ENCODE peak calls at places on chromosomes 3 and 15, in five cellular contexts. One of them, this sample, is unnamed.

GRCh38 chr15:36753173-36753572 is 173.7 kb downstream of the CDIN1 start:
- DNase-seq in GM10248: no peak
- DNase-seq in stomach: no peak
- DNase-seq in SK-N-SH: no peak
- DNase-seq in endothelial cell: no peak
- DNase-seq in this sample: no peak

GRCh38 chr3:50254577-50255250 is 14.2 kb upstream of the SEMA3B start:
- DNase-seq in stomach: peak
- DNase-seq in endothelial cell: peak
- DNase-seq in SK-N-SH: no peak
- DNase-seq in GM10248: no peak
- DNase-seq in this sample: no peak

GRCh38 chr3:49454457-49454856 is 15.6 kb upstream of the DAG1 start:
- DNase-seq in endothelial cell: no peak
- DNase-seq in SK-N-SH: no peak
- DNase-seq in stomach: peak
- DNase-seq in GM10248: peak
- DNase-seq in this sample: no peak

GRCh38 chr15:57353317-57353804 is 22.9 kb upstream of the CGNL1 start:
- DNase-seq in endothelial cell: no peak
- DNase-seq in GM10248: no peak
- DNase-seq in SK-N-SH: no peak
- DNase-seq in stomach: no peak
- DNase-seq in this sample: no peak

GRCh38 chr15:62071711-62072308 is 5.0 kb downstream of the C2CD4A start:
- DNase-seq in GM10248: peak
- DNase-seq in endothelial cell: no peak
- DNase-seq in stomach: no peak
- DNase-seq in SK-N-SH: peak
- DNase-seq in this sample: no peak

GRCh38 chr3:67384790-67385397 is 269.5 kb downstream of the SUCLG2 start:
- DNase-seq in GM10248: peak
- DNase-seq in SK-N-SH: peak
- DNase-seq in stomach: peak
- DNase-seq in endothelial cell: peak
- DNase-seq in this sample: peak

GRCh38 chr3:11238880-11239279 is 33.3 kb upstream of the ATG7 start:
- DNase-seq in endothelial cell: no peak
- DNase-seq in stomach: no peak
- DNase-seq in SK-N-SH: no peak
- DNase-seq in GM10248: no peak
- DNase-seq in this sample: no peak

GRCh38 chr3:126510323-126510910 is 7.2 kb downstream of the UROC1 start:
- DNase-seq in endothelial cell: no peak
- DNase-seq in SK-N-SH: no peak
- DNase-seq in GM10248: no peak
- DNase-seq in stomach: no peak
- DNase-seq in this sample: no peak

GRCh38 chr3:149120051-149120972 is 9.1 kb upstream of the HPS3 start:
- DNase-seq in GM10248: peak
- DNase-seq in SK-N-SH: peak
- DNase-seq in endothelial cell: no peak
- DNase-seq in stomach: no peak
- DNase-seq in this sample: no peak

GRCh38 chr15:96341465-96342142 is 11.1 kb downstream of the NR2F2 start:
- DNase-seq in SK-N-SH: no peak
- DNase-seq in GM10248: no peak
- DNase-seq in stomach: no peak
- DNase-seq in endothelial cell: peak
- DNase-seq in this sample: peak

GRCh38 chr3:43468141-43468540 is 153.7 kb downstream of the ANO10 start:
- DNase-seq in endothelial cell: peak
- DNase-seq in stomach: no peak
- DNase-seq in SK-N-SH: no peak
- DNase-seq in GM10248: no peak
- DNase-seq in this sample: no peak

GRCh38 chr3:152097770-152098169 is 171.0 kb upstream of the MBNL1 start:
- DNase-seq in stomach: no peak
- DNase-seq in SK-N-SH: no peak
- DNase-seq in GM10248: no peak
- DNase-seq in endothelial cell: no peak
- DNase-seq in this sample: no peak

GRCh38 chr3:27880969-27881892 is 159.1 kb upstream of the EOMES start:
- DNase-seq in endothelial cell: no peak
- DNase-seq in SK-N-SH: no peak
- DNase-seq in stomach: no peak
- DNase-seq in GM10248: no peak
- DNase-seq in this sample: peak

GRCh38 chr15:29270976-29271375 is 1.4 kb upstream of the NSMCE3 start:
- DNase-seq in endothelial cell: no peak
- DNase-seq in SK-N-SH: no peak
- DNase-seq in stomach: no peak
- DNase-seq in GM10248: no peak
- DNase-seq in this sample: no peak

GRCh38 chr3:32297366-32297765 is 58.9 kb downstream of the CMTM8 start:
- DNase-seq in SK-N-SH: no peak
- DNase-seq in GM10248: no peak
- DNase-seq in endothelial cell: no peak
- DNase-seq in stomach: no peak
- DNase-seq in this sample: peak

GRCh38 chr3:49471856-49472495 is 1.9 kb downstream of the DAG1 start:
- DNase-seq in stomach: no peak
- DNase-seq in SK-N-SH: no peak
- DNase-seq in GM10248: no peak
- DNase-seq in endothelial cell: no peak
- DNase-seq in this sample: no peak

GRCh38 chr3:17967111-17967510 is 224.7 kb upstream of the TBC1D5 start:
- DNase-seq in stomach: no peak
- DNase-seq in endothelial cell: no peak
- DNase-seq in GM10248: no peak
- DNase-seq in SK-N-SH: no peak
- DNase-seq in this sample: no peak

GRCh38 chr3:27279153-27279552 is 90.0 kb downstream of the NEK10 start:
- DNase-seq in SK-N-SH: peak
- DNase-seq in stomach: peak
- DNase-seq in endothelial cell: no peak
- DNase-seq in GM10248: no peak
- DNase-seq in this sample: no peak

GRCh38 chr15:45634442-45635190 is at the start of gene SQOR:
- DNase-seq in SK-N-SH: peak
- DNase-seq in endothelial cell: peak
- DNase-seq in stomach: peak
- DNase-seq in GM10248: peak
- DNase-seq in this sample: peak

GRCh38 chr3:97291901-97292300 is 472.7 kb upstream of the ARL6 start:
- DNase-seq in stomach: no peak
- DNase-seq in GM10248: no peak
- DNase-seq in SK-N-SH: no peak
- DNase-seq in endothelial cell: no peak
- DNase-seq in this sample: no peak

GRCh38 chr3:24182756-24183155 is 237.7 kb downstream of the NR1D2 start:
- DNase-seq in GM10248: no peak
- DNase-seq in stomach: no peak
- DNase-seq in endothelial cell: no peak
- DNase-seq in SK-N-SH: no peak
- DNase-seq in this sample: no peak

GRCh38 chr3:156615592-156616173 is 58.7 kb upstream of the TIPARP start:
- DNase-seq in endothelial cell: no peak
- DNase-seq in GM10248: no peak
- DNase-seq in SK-N-SH: no peak
- DNase-seq in stomach: no peak
- DNase-seq in this sample: no peak

GRCh38 chr3:197224034-197224444 is 74.4 kb downstream of the DLG1 start:
- DNase-seq in SK-N-SH: peak
- DNase-seq in GM10248: peak
- DNase-seq in endothelial cell: no peak
- DNase-seq in stomach: no peak
- DNase-seq in this sample: no peak

GRCh38 chr3:146969356-146969755 is 364.2 kb upstream of the PLSCR5 start:
- DNase-seq in stomach: no peak
- DNase-seq in GM10248: no peak
- DNase-seq in SK-N-SH: no peak
- DNase-seq in endothelial cell: no peak
- DNase-seq in this sample: no peak

GRCh38 chr15:67812232-67812631 is 13.1 kb upstream of the SKOR1 start:
- DNase-seq in SK-N-SH: no peak
- DNase-seq in stomach: no peak
- DNase-seq in GM10248: no peak
- DNase-seq in endothelial cell: no peak
- DNase-seq in this sample: no peak

GRCh38 chr15:63133786-63134185 is 12.1 kb downstream of the LACTB start:
- DNase-seq in GM10248: no peak
- DNase-seq in SK-N-SH: no peak
- DNase-seq in stomach: no peak
- DNase-seq in endothelial cell: no peak
- DNase-seq in this sample: no peak

GRCh38 chr3:170622369-170623159 is 36.7 kb upstream of the SLC7A14 start:
- DNase-seq in GM10248: no peak
- DNase-seq in stomach: no peak
- DNase-seq in endothelial cell: no peak
- DNase-seq in SK-N-SH: peak
- DNase-seq in this sample: no peak

GRCh38 chr3:186413615-186414415 is 51.8 kb upstream of the DGKG start:
- DNase-seq in GM10248: peak
- DNase-seq in SK-N-SH: peak
- DNase-seq in stomach: peak
- DNase-seq in endothelial cell: peak
- DNase-seq in this sample: peak

GRCh38 chr15:83380682-83381081 is 66.5 kb upstream of the SH3GL3 start:
- DNase-seq in stomach: no peak
- DNase-seq in GM10248: peak
- DNase-seq in SK-N-SH: peak
- DNase-seq in endothelial cell: peak
- DNase-seq in this sample: no peak

GRCh38 chr15:90913398-90913944 is 10.4 kb downstream of the MAN2A2 start:
- DNase-seq in GM10248: no peak
- DNase-seq in SK-N-SH: no peak
- DNase-seq in stomach: no peak
- DNase-seq in endothelial cell: no peak
- DNase-seq in this sample: no peak

GRCh38 chr3:37387462-37387861 is 213.1 kb upstream of the LRRFIP2 start:
- DNase-seq in stomach: no peak
- DNase-seq in endothelial cell: no peak
- DNase-seq in GM10248: no peak
- DNase-seq in SK-N-SH: no peak
- DNase-seq in this sample: no peak

GRCh38 chr15:29322407-29322806 is 52.8 kb upstream of the NSMCE3 start:
- DNase-seq in stomach: no peak
- DNase-seq in GM10248: no peak
- DNase-seq in SK-N-SH: no peak
- DNase-seq in endothelial cell: no peak
- DNase-seq in this sample: no peak

GRCh38 chr3:10238330-10238995 is 9.8 kb upstream of the TATDN2 start:
- DNase-seq in stomach: no peak
- DNase-seq in SK-N-SH: no peak
- DNase-seq in GM10248: no peak
- DNase-seq in endothelial cell: no peak
- DNase-seq in this sample: no peak

GRCh38 chr15:41018534-41018933 is 65.3 kb downstream of the CHAC1 start:
- DNase-seq in GM10248: no peak
- DNase-seq in stomach: peak
- DNase-seq in endothelial cell: peak
- DNase-seq in SK-N-SH: no peak
- DNase-seq in this sample: no peak

GRCh38 chr15:48965972-48966371 is 2.3 kb upstream of the SHC4 start:
- DNase-seq in SK-N-SH: no peak
- DNase-seq in stomach: no peak
- DNase-seq in GM10248: peak
- DNase-seq in endothelial cell: no peak
- DNase-seq in this sample: no peak
- TF ChIP-seq CTCF in SK-N-SH: peak
- TF ChIP-seq CTCF in stomach: no peak
- TF ChIP-seq CTCF in GM10248: peak
- TF ChIP-seq CTCF in endothelial cell: no peak
- TF ChIP-seq CTCF in this sample: no peak

GRCh38 chr3:25843332-25843731 is 53.4 kb downstream of the OXSM start:
- DNase-seq in stomach: no peak
- DNase-seq in SK-N-SH: no peak
- DNase-seq in GM10248: no peak
- DNase-seq in endothelial cell: no peak
- DNase-seq in this sample: no peak
- TF ChIP-seq CTCF in stomach: peak
- TF ChIP-seq CTCF in SK-N-SH: peak
- TF ChIP-seq CTCF in GM10248: no peak
- TF ChIP-seq CTCF in endothelial cell: no peak
- TF ChIP-seq CTCF in this sample: no peak

GRCh38 chr15:100940785-100941379 is 21.7 kb downstream of the LRRK1 start:
- DNase-seq in stomach: no peak
- DNase-seq in endothelial cell: no peak
- DNase-seq in GM10248: peak
- DNase-seq in SK-N-SH: no peak
- DNase-seq in this sample: no peak
- TF ChIP-seq CTCF in stomach: no peak
- TF ChIP-seq CTCF in endothelial cell: no peak
- TF ChIP-seq CTCF in GM10248: no peak
- TF ChIP-seq CTCF in SK-N-SH: no peak
- TF ChIP-seq CTCF in this sample: no peak

DNA sequence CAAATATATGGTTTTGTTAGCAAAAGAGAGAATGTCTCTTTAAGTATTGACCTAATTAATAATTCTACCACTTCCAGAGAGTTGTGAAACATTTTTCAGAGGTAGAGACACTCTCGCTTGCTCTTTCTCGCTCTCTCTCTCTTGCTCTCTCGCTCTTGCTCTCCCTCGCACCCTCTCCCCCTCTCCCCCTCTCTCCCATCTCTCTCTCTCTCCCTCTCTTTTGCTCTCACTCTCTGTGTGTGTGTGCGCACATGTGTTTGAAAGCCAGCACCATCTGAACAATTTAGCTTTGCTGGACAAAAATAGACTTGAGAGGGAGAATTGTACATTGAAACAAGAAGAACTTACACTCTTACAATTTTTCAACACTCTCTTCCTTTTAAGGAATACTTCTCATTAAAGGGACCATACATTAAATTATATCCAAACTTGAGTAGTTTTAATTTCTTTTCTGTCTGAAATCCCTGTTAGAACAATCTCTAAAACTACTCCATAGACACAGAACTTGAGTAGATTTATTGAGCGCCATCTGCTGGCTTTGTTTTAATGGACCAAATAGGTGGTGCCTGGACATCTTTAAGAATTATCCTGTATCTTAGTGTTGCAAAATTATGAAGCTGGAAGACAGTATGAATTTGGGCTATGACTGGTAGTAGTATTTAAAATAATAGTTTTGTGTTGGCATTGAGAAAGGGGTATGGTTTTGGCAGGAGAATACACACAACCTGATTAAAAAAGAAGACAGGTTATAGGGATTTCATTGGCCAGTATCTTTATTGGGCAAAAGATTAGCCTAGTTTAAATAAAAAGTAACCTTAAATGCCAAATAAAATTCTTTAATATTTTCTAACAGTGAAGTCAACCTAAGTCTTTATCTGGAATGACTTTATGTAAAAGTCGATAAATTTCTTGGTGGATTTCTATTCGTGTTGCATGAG is 124.6 kb downstream of the AKAP13 start:
- DNase-seq in SK-N-SH: peak
- DNase-seq in GM10248: peak
- DNase-seq in stomach: peak
- DNase-seq in endothelial cell: peak
- DNase-seq in this sample: no peak
- TF ChIP-seq CTCF in SK-N-SH: peak
- TF ChIP-seq CTCF in GM10248: peak
- TF ChIP-seq CTCF in stomach: peak
- TF ChIP-seq CTCF in endothelial cell: peak
- TF ChIP-seq CTCF in this sample: peak

GRCh38 chr3:142270407-142270806 is 45.0 kb upstream of the GK5 start:
- DNase-seq in stomach: no peak
- DNase-seq in endothelial cell: no peak
- DNase-seq in GM10248: no peak
- DNase-seq in SK-N-SH: no peak
- DNase-seq in this sample: no peak
- TF ChIP-seq CTCF in stomach: no peak
- TF ChIP-seq CTCF in endothelial cell: no peak
- TF ChIP-seq CTCF in GM10248: no peak
- TF ChIP-seq CTCF in SK-N-SH: no peak
- TF ChIP-seq CTCF in this sample: no peak